ENCODE peak calls at places on chromosomes 7 and 10, in five cellular contexts. U, I, N, A and E are unnamed samples.

GRCh38 chr10:117318909-117319308 is 56.3 kb downstream of the PDZD8 start:
- DNase-seq in U (no peak), I (peak; percentile 35), N (no peak), A (no peak), E (no peak)

GRCh38 chr7:3408814-3409595 is 108.0 kb downstream of the SDK1 start:
- DNase-seq in U (no peak), I (no peak), N (no peak), A (no peak), E (no peak)

GRCh38 chr10:125370578-125370977 is 210.2 kb upstream of the CTBP2 start:
- DNase-seq in U (no peak), I (no peak), N (no peak), A (no peak), E (no peak)

GRCh38 chr7:140142031-140142430 is 34.8 kb downstream of the KDM7A start:
- DNase-seq in U (no peak), I (no peak), N (no peak), A (no peak), E (no peak)

GRCh38 chr10:17888189-17888588 is 63.5 kb upstream of the SLC39A12 start:
- DNase-seq in U (no peak), I (no peak), N (no peak), A (no peak), E (no peak)

GRCh38 chr7:100835903-100836811 is 8.8 kb upstream of the EPHB4 start:
- DNase-seq in U (no peak), I (no peak), N (peak; percentile 65), A (peak; percentile 78), E (no peak)

GRCh38 chr7:116400526-116400925 is 99.0 kb upstream of the CAV2 start:
- DNase-seq in U (no peak), I (no peak), N (no peak), A (no peak), E (no peak)

GRCh38 chr10:15744217-15744865 is 24.6 kb upstream of the ITGA8 start:
- DNase-seq in U (peak; percentile 46), I (peak; percentile 56), N (no peak), A (peak; percentile 48), E (no peak)

GRCh38 chr10:3034611-3035010 is 32.7 kb upstream of the PFKP start:
- DNase-seq in U (no peak), I (no peak), N (no peak), A (no peak), E (no peak)

GRCh38 chr10:96695975-96696634 is 24.2 kb downstream of the PIK3AP1 start:
- DNase-seq in U (no peak), I (no peak), N (no peak), A (no peak), E (no peak)

GRCh38 chr7:150994838-150995510 is 4.2 kb downstream of the NOS3 start:
- DNase-seq in U (no peak), I (no peak), N (no peak), A (no peak), E (no peak)

GRCh38 chr7:131111081-131111576 is 216.5 kb upstream of the MKLN1 start:
- DNase-seq in U (no peak), I (peak; percentile 90), N (no peak), A (peak; percentile 15), E (no peak)

GRCh38 chr10:22681783-22682183 is 32.6 kb downstream of the PIP4K2A start:
- DNase-seq in U (no peak), I (peak; percentile 74), N (no peak), A (no peak), E (no peak)

GRCh38 chr7:7738622-7739021 is 20.2 kb upstream of the RPA3 start:
- DNase-seq in U (no peak), I (no peak), N (no peak), A (no peak), E (no peak)

GRCh38 chr7:104984591-104985258 is 29.3 kb upstream of the KMT2E start:
- DNase-seq in U (no peak), I (no peak), N (no peak), A (no peak), E (no peak)

GRCh38 chr7:121442845-121443244 is 46.7 kb upstream of the FAM3C start:
- DNase-seq in U (no peak), I (no peak), N (no peak), A (no peak), E (peak; percentile 14)

GRCh38 chr10:63431962-63432797 is 33.6 kb downstream of the JMJD1C start:
- DNase-seq in U (no peak), I (peak; percentile 14), N (no peak), A (no peak), E (no peak)

GRCh38 chr7:1811850-1812692 is 142.0 kb downstream of the ELFN1 start:
- DNase-seq in U (no peak), I (no peak), N (no peak), A (no peak), E (no peak)

GRCh38 chr10:95392711-95393164 is 101.9 kb upstream of the PDLIM1 start:
- DNase-seq in U (no peak), I (no peak), N (no peak), A (no peak), E (no peak)

GRCh38 chr10:64574371-64574770 is 1053.2 kb downstream of the REEP3 start:
- DNase-seq in U (no peak), I (no peak), N (no peak), A (no peak), E (no peak)

GRCh38 chr10:17387861-17388503 is 66.4 kb downstream of the ST8SIA6 start:
- DNase-seq in U (no peak), I (no peak), N (no peak), A (no peak), E (no peak)

GRCh38 chr10:103120977-103121735 is 71.9 kb downstream of the NT5C2 start:
- DNase-seq in U (no peak), I (peak; percentile 31), N (no peak), A (no peak), E (no peak)

GRCh38 chr10:33290286-33291052 is 44.0 kb downstream of the NRP1 start:
- DNase-seq in U (no peak), I (no peak), N (no peak), A (no peak), E (no peak)
- TF ChIP-seq CTCF in U (no peak), I (peak; percentile 17), N (no peak), A (no peak), E (no peak)

GRCh38 chr7:139095194-139095659 is 14.3 kb downstream of the ZC3HAV1 start:
- DNase-seq in U (peak; percentile 27), I (no peak), N (no peak), A (peak; percentile 50), E (peak; percentile 69)
- H3K4me3 ChIP-seq in U (no peak overlapping the region), I (no peak overlapping the region), N (peak overlapping the region; percentile 26), A (no peak overlapping the region), E (peak overlapping the region; percentile 53)

GRCh38 chr7:157383868-157384267 is 47.1 kb downstream of the DNAJB6 start:
- DNase-seq in U (no peak), I (no peak), N (no peak), A (no peak), E (no peak)
- H3K36me3 ChIP-seq in U (peaks cover 42% of the 10 kb centered on the region), I (peaks cover 34% of the 10 kb centered on the region), N (peaks cover 58% of the 10 kb centered on the region), A (no peaks in the 10 kb centered on the region), E (peaks cover 32% of the 10 kb centered on the region)

DNA sequence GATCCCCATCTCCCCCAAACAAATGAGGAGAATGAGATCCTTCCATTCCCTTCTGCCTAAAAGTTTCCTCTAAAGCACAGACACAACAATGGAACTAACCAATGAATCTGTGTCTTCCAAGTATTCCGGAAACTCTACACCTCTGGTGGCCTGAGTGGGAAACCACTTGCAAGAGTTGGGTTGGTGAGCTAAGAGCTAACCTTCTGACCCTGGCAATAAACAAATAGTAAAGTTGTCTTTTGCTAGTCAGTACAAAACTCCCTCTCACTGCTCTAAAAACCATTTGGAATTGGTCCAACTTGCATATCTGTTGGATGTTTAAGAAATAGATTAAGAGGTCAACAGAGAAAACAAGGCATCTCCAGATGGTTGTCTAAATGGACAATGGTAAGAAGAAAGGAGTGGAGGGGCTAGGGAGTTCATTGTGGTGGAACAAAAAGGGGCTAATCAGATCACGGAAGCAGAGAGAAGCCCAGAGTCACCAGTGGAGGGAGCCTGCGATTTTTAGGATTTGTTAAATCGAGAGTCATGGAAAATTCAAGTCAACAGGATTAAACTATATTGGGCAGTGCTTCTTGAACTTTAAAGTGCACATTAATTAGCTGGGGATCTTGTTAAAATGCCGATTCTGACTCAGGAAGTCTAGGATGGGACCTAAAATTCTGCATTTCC is 192.3 kb downstream of the EVX1 start:
- DNase-seq in U (no peak), I (peak; percentile 8), N (no peak), A (no peak), E (no peak)
- TF ChIP-seq CTCF in U (no peak), I (no peak), N (no peak), A (no peak), E (no peak)

DNA sequence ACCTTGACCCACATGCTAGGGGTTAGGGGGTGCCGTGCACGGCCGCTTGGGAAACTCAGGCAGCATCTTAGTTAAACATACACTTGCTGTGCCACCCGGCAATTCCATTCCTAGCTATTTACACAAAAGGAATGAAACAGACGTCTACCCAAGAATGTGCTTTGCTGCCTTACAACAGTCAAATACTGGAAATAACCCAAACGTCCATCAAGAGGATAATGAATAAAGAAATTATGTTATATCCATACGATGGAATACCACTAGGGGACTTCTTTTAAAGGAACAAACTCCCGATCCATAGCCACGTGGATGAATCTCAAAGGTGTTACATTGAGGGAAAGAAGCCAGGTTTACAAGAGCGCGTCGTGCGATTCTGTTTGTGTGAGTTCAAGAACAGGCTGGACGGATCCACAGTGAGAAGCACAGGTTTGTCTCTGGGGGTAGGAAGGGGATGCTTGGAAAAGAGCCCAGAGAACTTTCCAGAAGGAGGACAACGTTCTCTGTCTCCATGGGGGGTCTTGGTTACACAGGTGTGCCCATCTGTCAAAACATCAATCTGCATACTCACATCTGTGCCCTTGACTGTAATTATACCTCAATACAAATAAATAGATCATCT is 41.8 kb downstream of the STK32C start:
- DNase-seq in U (no peak), I (peak; percentile 32), N (peak; percentile 27), A (no peak), E (no peak)
- H3K4me3 ChIP-seq in U (no peak overlapping the region), I (no peak overlapping the region), N (no peak overlapping the region), A (no peak overlapping the region), E (no peak overlapping the region)

DNA sequence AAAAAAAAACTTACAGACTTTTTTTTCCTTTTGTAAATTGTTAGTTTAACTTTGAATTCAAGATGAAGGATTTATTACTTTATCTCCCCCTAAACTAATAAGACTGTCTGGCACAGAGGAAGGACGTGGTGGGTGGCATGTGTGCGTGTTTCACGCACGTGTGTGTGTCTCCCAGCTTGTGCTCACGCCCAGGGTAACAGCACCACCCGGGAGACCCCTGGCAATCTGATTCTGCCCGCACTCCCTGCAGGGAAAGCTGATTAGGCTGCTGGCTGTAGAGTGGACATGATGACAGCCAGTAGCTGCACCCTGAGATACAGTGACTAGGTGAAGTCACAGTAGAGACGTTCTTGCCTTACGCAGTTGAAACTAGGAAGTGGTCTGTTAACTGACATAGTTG is 25.3 kb downstream of the WIPI2 start:
- DNase-seq in U (no peak), I (no peak), N (no peak), A (no peak), E (no peak)
- H3K36me3 ChIP-seq in U (peaks cover 98% of the 10 kb centered on the region), I (peaks cover 69% of the 10 kb centered on the region), N (peaks cover 93% of the 10 kb centered on the region), A (peaks cover 4% of the 10 kb centered on the region), E (peaks cover 60% of the 10 kb centered on the region)